ENCODE peak calls at places on chromosomes 13 and 19, in nine cellular contexts. One of them, this sample, is unnamed.

GRCh38 chr13:46288570-46289259 is 77.0 kb downstream of the LRRC63 start:
- DNase-seq in spleen: no peak
- DNase-seq in AG04450: no peak
- DNase-seq in IMR-90: peak; percentile 22
- DNase-seq in cardiac muscle cell: peak; percentile 69
- DNase-seq in CD4-positive, alpha-beta T cell: no peak
- DNase-seq in breast epithelium: no peak
- DNase-seq in heart left ventricle: no peak
- DNase-seq in fibroblast of lung: peak; percentile 24
- DNase-seq in this sample: no peak

GRCh38 chr13:99984463-99985242 is 3.1 kb downstream of the ZIC2 start:
- DNase-seq in spleen: no peak
- DNase-seq in AG04450: no peak
- DNase-seq in IMR-90: no peak
- DNase-seq in cardiac muscle cell: no peak
- DNase-seq in CD4-positive, alpha-beta T cell: no peak
- DNase-seq in breast epithelium: no peak
- DNase-seq in heart left ventricle: no peak
- DNase-seq in fibroblast of lung: no peak
- DNase-seq in this sample: no peak

GRCh38 chr19:31308781-31309180 is 40.5 kb downstream of the TSHZ3 start:
- DNase-seq in spleen: no peak
- DNase-seq in AG04450: no peak
- DNase-seq in IMR-90: no peak
- DNase-seq in cardiac muscle cell: no peak
- DNase-seq in CD4-positive, alpha-beta T cell: no peak
- DNase-seq in breast epithelium: no peak
- DNase-seq in heart left ventricle: no peak
- DNase-seq in fibroblast of lung: no peak
- DNase-seq in this sample: peak; percentile 37

GRCh38 chr13:32330438-32330837 is 15.1 kb downstream of the BRCA2 start:
- DNase-seq in spleen: no peak
- DNase-seq in AG04450: no peak
- DNase-seq in IMR-90: peak; percentile 71
- DNase-seq in cardiac muscle cell: no peak
- DNase-seq in CD4-positive, alpha-beta T cell: no peak
- DNase-seq in breast epithelium: no peak
- DNase-seq in heart left ventricle: no peak
- DNase-seq in fibroblast of lung: peak; percentile 51
- DNase-seq in this sample: no peak

GRCh38 chr13:100491164-100491847 is 97.3 kb downstream of the GGACT start:
- DNase-seq in spleen: no peak
- DNase-seq in AG04450: no peak
- DNase-seq in IMR-90: peak; percentile 63
- DNase-seq in cardiac muscle cell: no peak
- DNase-seq in CD4-positive, alpha-beta T cell: no peak
- DNase-seq in breast epithelium: no peak
- DNase-seq in heart left ventricle: peak; percentile 34
- DNase-seq in fibroblast of lung: peak; percentile 77
- DNase-seq in this sample: no peak

GRCh38 chr13:100890645-100891044 is 216.1 kb upstream of the TMTC4 start:
- DNase-seq in spleen: no peak
- DNase-seq in AG04450: no peak
- DNase-seq in IMR-90: no peak
- DNase-seq in cardiac muscle cell: no peak
- DNase-seq in CD4-positive, alpha-beta T cell: no peak
- DNase-seq in breast epithelium: no peak
- DNase-seq in heart left ventricle: no peak
- DNase-seq in fibroblast of lung: no peak
- DNase-seq in this sample: no peak

GRCh38 chr19:4897146-4897545 is 5.5 kb downstream of the ARRDC5 start:
- DNase-seq in spleen: no peak
- DNase-seq in AG04450: no peak
- DNase-seq in IMR-90: no peak
- DNase-seq in cardiac muscle cell: no peak
- DNase-seq in CD4-positive, alpha-beta T cell: no peak
- DNase-seq in breast epithelium: no peak
- DNase-seq in heart left ventricle: no peak
- DNase-seq in fibroblast of lung: no peak
- DNase-seq in this sample: no peak

GRCh38 chr19:38658462-38659306 is 11.2 kb downstream of the ACTN4 start:
- DNase-seq in spleen: no peak
- DNase-seq in AG04450: peak; percentile 98
- DNase-seq in IMR-90: peak; percentile 100
- DNase-seq in cardiac muscle cell: peak; percentile 61
- DNase-seq in CD4-positive, alpha-beta T cell: no peak
- DNase-seq in breast epithelium: no peak
- DNase-seq in heart left ventricle: no peak
- DNase-seq in fibroblast of lung: peak; percentile 100
- DNase-seq in this sample: peak; percentile 87

GRCh38 chr19:30391554-30392551 is 19.7 kb downstream of the ZNF536 start:
- DNase-seq in spleen: no peak
- DNase-seq in AG04450: no peak
- DNase-seq in IMR-90: no peak
- DNase-seq in cardiac muscle cell: no peak
- DNase-seq in CD4-positive, alpha-beta T cell: no peak
- DNase-seq in breast epithelium: no peak
- DNase-seq in heart left ventricle: no peak
- DNase-seq in fibroblast of lung: peak; percentile 12
- DNase-seq in this sample: no peak

GRCh38 chr19:15249560-15249874 is 17.3 kb upstream of the EPHX3 start:
- DNase-seq in spleen: no peak
- DNase-seq in AG04450: no peak
- DNase-seq in IMR-90: no peak
- DNase-seq in cardiac muscle cell: no peak
- DNase-seq in CD4-positive, alpha-beta T cell: no peak
- DNase-seq in breast epithelium: no peak
- DNase-seq in heart left ventricle: no peak
- DNase-seq in fibroblast of lung: no peak
- DNase-seq in this sample: no peak

GRCh38 chr13:98542568-98543379 is 34.1 kb downstream of the STK24 start:
- DNase-seq in spleen: no peak
- DNase-seq in AG04450: no peak
- DNase-seq in IMR-90: no peak
- DNase-seq in cardiac muscle cell: no peak
- DNase-seq in CD4-positive, alpha-beta T cell: no peak
- DNase-seq in breast epithelium: no peak
- DNase-seq in heart left ventricle: no peak
- DNase-seq in fibroblast of lung: no peak
- DNase-seq in this sample: no peak

GRCh38 chr19:1149259-1150045 is 24.6 kb downstream of the SBNO2 start:
- DNase-seq in spleen: no peak
- DNase-seq in AG04450: no peak
- DNase-seq in IMR-90: no peak
- DNase-seq in cardiac muscle cell: no peak
- DNase-seq in CD4-positive, alpha-beta T cell: no peak
- DNase-seq in breast epithelium: no peak
- DNase-seq in heart left ventricle: no peak
- DNase-seq in fibroblast of lung: no peak
- DNase-seq in this sample: no peak

GRCh38 chr13:60009300-60010248 is 154.2 kb downstream of the DIAPH3 start:
- DNase-seq in spleen: no peak
- DNase-seq in AG04450: no peak
- DNase-seq in IMR-90: no peak
- DNase-seq in cardiac muscle cell: no peak
- DNase-seq in CD4-positive, alpha-beta T cell: no peak
- DNase-seq in breast epithelium: no peak
- DNase-seq in heart left ventricle: no peak
- DNase-seq in fibroblast of lung: no peak
- DNase-seq in this sample: no peak

GRCh38 chr13:110319774-110320509 is 12.9 kb downstream of the COL4A2 start:
- DNase-seq in spleen: no peak
- DNase-seq in AG04450: no peak
- DNase-seq in IMR-90: peak; percentile 86
- DNase-seq in cardiac muscle cell: no peak
- DNase-seq in CD4-positive, alpha-beta T cell: no peak
- DNase-seq in breast epithelium: no peak
- DNase-seq in heart left ventricle: no peak
- DNase-seq in fibroblast of lung: peak; percentile 95
- DNase-seq in this sample: no peak
- H3K27ac ChIP-seq in spleen: no peak overlapping the region
- H3K27ac ChIP-seq in AG04450: peak overlapping the region; percentile 84
- H3K27ac ChIP-seq in IMR-90: peak overlapping the region; percentile 64
- H3K27ac ChIP-seq in cardiac muscle cell: no peak overlapping the region
- H3K27ac ChIP-seq in CD4-positive, alpha-beta T cell: no peak overlapping the region
- H3K27ac ChIP-seq in breast epithelium: peak overlapping the region; percentile 83
- H3K27ac ChIP-seq in heart left ventricle: peak overlapping the region; percentile 51
- H3K27ac ChIP-seq in fibroblast of lung: peak overlapping the region; percentile 11
- H3K27ac ChIP-seq in this sample: peak overlapping the region; percentile 96

DNA sequence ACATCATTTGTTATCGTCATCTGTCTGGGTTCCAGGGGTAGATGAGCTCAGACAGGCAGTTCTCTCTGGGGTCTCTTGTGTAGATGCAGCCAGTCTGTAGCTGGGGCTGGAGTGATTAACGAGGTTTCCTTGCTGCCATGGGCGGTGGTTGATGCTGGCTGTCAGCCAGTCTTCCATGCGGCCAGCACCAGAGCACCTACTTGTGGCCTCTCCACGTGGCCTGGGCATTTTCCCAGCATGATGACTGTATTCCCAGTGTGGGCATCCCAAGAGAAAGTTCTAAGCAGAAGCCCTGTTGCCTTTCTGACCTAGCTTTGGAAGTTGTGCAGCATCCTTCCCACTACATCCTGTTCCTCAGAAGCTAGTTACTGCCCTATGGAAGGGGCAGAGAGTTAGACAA is 10.8 kb downstream of the ERCC5 start:
- DNase-seq in spleen: no peak
- DNase-seq in AG04450: no peak
- DNase-seq in IMR-90: no peak
- DNase-seq in cardiac muscle cell: no peak
- DNase-seq in CD4-positive, alpha-beta T cell: no peak
- DNase-seq in breast epithelium: no peak
- DNase-seq in heart left ventricle: peak; percentile 76
- DNase-seq in fibroblast of lung: peak; percentile 68
- DNase-seq in this sample: no peak
- TF ChIP-seq CTCF in spleen: no peak
- TF ChIP-seq CTCF in AG04450: no peak
- TF ChIP-seq CTCF in IMR-90: no peak
- TF ChIP-seq CTCF in cardiac muscle cell: no peak
- TF ChIP-seq CTCF in CD4-positive, alpha-beta T cell: no peak
- TF ChIP-seq CTCF in breast epithelium: no peak
- TF ChIP-seq CTCF in heart left ventricle: no peak
- TF ChIP-seq CTCF in fibroblast of lung: no peak
- TF ChIP-seq CTCF in this sample: no peak

GRCh38 chr13:41111454-41111853 is 21.1 kb downstream of the KBTBD6 start:
- DNase-seq in spleen: no peak
- DNase-seq in AG04450: no peak
- DNase-seq in IMR-90: peak; percentile 52
- DNase-seq in cardiac muscle cell: no peak
- DNase-seq in CD4-positive, alpha-beta T cell: no peak
- DNase-seq in breast epithelium: no peak
- DNase-seq in heart left ventricle: no peak
- DNase-seq in fibroblast of lung: no peak
- DNase-seq in this sample: no peak

GRCh38 chr13:41107104-41107571 is 25.5 kb downstream of the KBTBD6 start:
- DNase-seq in spleen: no peak
- DNase-seq in AG04450: no peak
- DNase-seq in IMR-90: no peak
- DNase-seq in cardiac muscle cell: no peak
- DNase-seq in CD4-positive, alpha-beta T cell: no peak
- DNase-seq in breast epithelium: no peak
- DNase-seq in heart left ventricle: no peak
- DNase-seq in fibroblast of lung: no peak
- DNase-seq in this sample: no peak

GRCh38 chr13:41107584-41108014 is 25.0 kb downstream of the KBTBD6 start:
- DNase-seq in spleen: no peak
- DNase-seq in AG04450: no peak
- DNase-seq in IMR-90: no peak
- DNase-seq in cardiac muscle cell: no peak
- DNase-seq in CD4-positive, alpha-beta T cell: no peak
- DNase-seq in breast epithelium: no peak
- DNase-seq in heart left ventricle: no peak
- DNase-seq in fibroblast of lung: no peak
- DNase-seq in this sample: no peak
- H3K27ac ChIP-seq in spleen: no peak overlapping the region
- H3K27ac ChIP-seq in AG04450: no peak overlapping the region
- H3K27ac ChIP-seq in IMR-90: no peak overlapping the region
- H3K27ac ChIP-seq in cardiac muscle cell: no peak overlapping the region
- H3K27ac ChIP-seq in CD4-positive, alpha-beta T cell: no peak overlapping the region
- H3K27ac ChIP-seq in breast epithelium: no peak overlapping the region
- H3K27ac ChIP-seq in heart left ventricle: no peak overlapping the region
- H3K27ac ChIP-seq in fibroblast of lung: no peak overlapping the region
- H3K27ac ChIP-seq in this sample: no peak overlapping the region

GRCh38 chr13:106033634-106034033 is 501.8 kb downstream of the EFNB2 start:
- DNase-seq in spleen: no peak
- DNase-seq in AG04450: peak; percentile 15
- DNase-seq in IMR-90: peak; percentile 59
- DNase-seq in cardiac muscle cell: no peak
- DNase-seq in CD4-positive, alpha-beta T cell: no peak
- DNase-seq in breast epithelium: no peak
- DNase-seq in heart left ventricle: no peak
- DNase-seq in fibroblast of lung: peak; percentile 63
- DNase-seq in this sample: no peak
- TF ChIP-seq CTCF in spleen: no peak
- TF ChIP-seq CTCF in AG04450: peak; percentile 54
- TF ChIP-seq CTCF in IMR-90: peak; percentile 29
- TF ChIP-seq CTCF in cardiac muscle cell: peak; percentile 51
- TF ChIP-seq CTCF in CD4-positive, alpha-beta T cell: no peak
- TF ChIP-seq CTCF in breast epithelium: no peak
- TF ChIP-seq CTCF in heart left ventricle: peak; percentile 30
- TF ChIP-seq CTCF in fibroblast of lung: peak; percentile 33
- TF ChIP-seq CTCF in this sample: peak; percentile 20

GRCh38 chr19:13726323-13726722 is 38.0 kb upstream of the MRI1 start:
- DNase-seq in spleen: no peak
- DNase-seq in AG04450: no peak
- DNase-seq in IMR-90: no peak
- DNase-seq in cardiac muscle cell: no peak
- DNase-seq in CD4-positive, alpha-beta T cell: no peak
- DNase-seq in breast epithelium: no peak
- DNase-seq in heart left ventricle: no peak
- DNase-seq in fibroblast of lung: no peak
- DNase-seq in this sample: no peak

GRCh38 chr19:13732337-13732736 is 32.0 kb upstream of the MRI1 start:
- DNase-seq in spleen: no peak
- DNase-seq in AG04450: no peak
- DNase-seq in IMR-90: no peak
- DNase-seq in cardiac muscle cell: no peak
- DNase-seq in CD4-positive, alpha-beta T cell: no peak
- DNase-seq in breast epithelium: no peak
- DNase-seq in heart left ventricle: no peak
- DNase-seq in fibroblast of lung: no peak
- DNase-seq in this sample: no peak

GRCh38 chr19:13731147-13731964 is 33.0 kb upstream of the MRI1 start:
- DNase-seq in spleen: peak; percentile 100
- DNase-seq in AG04450: peak; percentile 90
- DNase-seq in IMR-90: peak; percentile 98
- DNase-seq in cardiac muscle cell: peak; percentile 96
- DNase-seq in CD4-positive, alpha-beta T cell: peak; percentile 90
- DNase-seq in breast epithelium: peak; percentile 96
- DNase-seq in heart left ventricle: peak; percentile 96
- DNase-seq in fibroblast of lung: peak; percentile 98
- DNase-seq in this sample: peak; percentile 96

GRCh38 chr19:13727798-13728197 is 36.5 kb upstream of the MRI1 start:
- DNase-seq in spleen: no peak
- DNase-seq in AG04450: no peak
- DNase-seq in IMR-90: peak; percentile 82
- DNase-seq in cardiac muscle cell: no peak
- DNase-seq in CD4-positive, alpha-beta T cell: no peak
- DNase-seq in breast epithelium: no peak
- DNase-seq in heart left ventricle: no peak
- DNase-seq in fibroblast of lung: peak; percentile 85
- DNase-seq in this sample: no peak

GRCh38 chr19:13729859-13730258 is 34.5 kb upstream of the MRI1 start:
- DNase-seq in spleen: no peak
- DNase-seq in AG04450: no peak
- DNase-seq in IMR-90: peak; percentile 61
- DNase-seq in cardiac muscle cell: no peak
- DNase-seq in CD4-positive, alpha-beta T cell: no peak
- DNase-seq in breast epithelium: no peak
- DNase-seq in heart left ventricle: no peak
- DNase-seq in fibroblast of lung: peak; percentile 56
- DNase-seq in this sample: no peak
- H3K27ac ChIP-seq in spleen: no peak overlapping the region
- H3K27ac ChIP-seq in AG04450: peak overlapping the region; percentile 99
- H3K27ac ChIP-seq in IMR-90: peak overlapping the region; percentile 10
- H3K27ac ChIP-seq in cardiac muscle cell: no peak overlapping the region
- H3K27ac ChIP-seq in CD4-positive, alpha-beta T cell: no peak overlapping the region
- H3K27ac ChIP-seq in breast epithelium: peak overlapping the region; percentile 92
- H3K27ac ChIP-seq in heart left ventricle: no peak overlapping the region
- H3K27ac ChIP-seq in fibroblast of lung: peak overlapping the region; percentile 97
- H3K27ac ChIP-seq in this sample: peak overlapping the region; percentile 95

This sample was measured in ascending aorta.